ENCODE peak calls at places on chromosomes 13 and 19, in six cellular contexts. T is IMR-90, R is brain microvascular endothelial cell, M is astrocyte of the spinal cord, L is spleen, P is AG09309. F is an unnamed sample.

GRCh38 chr13:20230913-20231838 is 943 bp downstream of the GJB6 start:
- DNase-seq in M (no peak), L (no peak), R (no peak), P (no peak), T (no peak), F (no peak)

GRCh38 chr19:17948967-17949930 is 16.4 kb downstream of the CCDC124 start:
- DNase-seq in P (no peak), T (no peak), R (no peak), M (no peak), L (peak), F (no peak)

GRCh38 chr13:60627071-60627686 is 230.2 kb downstream of the TDRD3 start:
- DNase-seq in L (no peak), P (no peak), T (peak), M (peak), R (peak), F (peak)

GRCh38 chr19:3827306-3827705 is 41.1 kb upstream of the MATK start:
- DNase-seq in P (no peak), M (no peak), T (no peak), R (no peak), L (no peak), F (no peak)

GRCh38 chr19:29812080-29812880 is 489 bp downstream of the CCNE1 start:
- DNase-seq in R (no peak), M (no peak), P (no peak), T (no peak), L (peak), F (no peak)

GRCh38 chr13:110944121-110944967 is 29.5 kb upstream of the ANKRD10 start:
- DNase-seq in M (peak), L (no peak), T (peak), P (peak), R (peak), F (peak)

GRCh38 chr19:33622505-33622808 is 704 bp downstream of the CHST8 start:
- DNase-seq in T (no peak), R (no peak), M (no peak), L (no peak), P (no peak), F (no peak)

GRCh38 chr19:50969413-50969760 is at the start of gene KLK6:
- DNase-seq in P (no peak), M (no peak), L (no peak), R (no peak), T (no peak), F (peak)

GRCh38 chr19:17680235-17680722 is 7.9 kb downstream of the UNC13A start:
- DNase-seq in P (peak), L (peak), R (peak), M (peak), T (peak), F (no peak)

GRCh38 chr13:33722216-33722900 is 95.6 kb upstream of the RFC3 start:
- DNase-seq in P (no peak), L (no peak), T (peak), R (no peak), M (peak), F (no peak)

GRCh38 chr13:27264181-27264580 is 6.4 kb upstream of the RASL11A start:
- DNase-seq in R (peak), P (no peak), T (peak), M (peak), L (no peak), F (no peak)

GRCh38 chr19:51570962-51571575 is at the start of gene ZNF175:
- DNase-seq in P (peak), R (peak), L (peak), M (peak), T (peak), F (peak)

GRCh38 chr13:20359335-20359734 is 127.2 kb upstream of the GJB6 start:
- DNase-seq in R (peak), P (peak), M (peak), L (no peak), T (peak), F (peak)

GRCh38 chr19:47581605-47582319 is 8.8 kb upstream of the ZNF541 start:
- DNase-seq in P (no peak), T (no peak), R (no peak), M (no peak), L (no peak), F (no peak)

GRCh38 chr13:30576528-30576927 is 41.2 kb upstream of the USPL1 start:
- DNase-seq in P (no peak), R (peak), L (no peak), M (peak), T (peak), F (peak)

GRCh38 chr13:36819064-36819810 is at the start of gene RFXAP:
- DNase-seq in P (peak), R (peak), T (peak), L (peak), M (peak), F (peak)
- TF ChIP-seq CTCF in P (no peak), R (no peak), T (no peak), L (peak), M (no peak), F (no peak)

DNA sequence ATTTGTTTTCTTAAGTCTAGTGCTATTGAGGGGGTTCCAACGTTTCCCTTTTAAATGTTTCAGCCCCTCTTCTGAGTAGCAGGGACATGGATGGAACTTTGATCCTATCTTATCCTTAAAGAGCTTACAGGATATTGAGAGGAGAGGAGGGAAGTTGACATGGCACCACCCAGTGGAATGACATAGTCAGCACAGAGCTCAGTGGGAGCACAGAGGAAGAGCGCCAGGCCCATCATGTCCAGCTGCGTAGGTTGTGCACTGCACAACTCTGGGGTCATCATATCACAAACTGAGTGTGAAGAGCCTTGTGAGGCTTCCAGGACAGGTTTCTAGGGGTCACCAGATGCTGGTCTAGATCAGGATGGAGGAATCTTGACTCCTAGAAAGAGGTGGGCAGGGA is 4.6 kb upstream of the CDC42EP5 start:
- DNase-seq in P (no peak), L (no peak), M (no peak), T (no peak), R (no peak), F (no peak)
- TF ChIP-seq CTCF in P (no peak), L (no peak), M (no peak), T (peak), R (peak), F (no peak)

GRCh38 chr19:55276720-55277430 is 3.0 kb downstream of the HSPBP1 start:
- DNase-seq in L (no peak), M (no peak), R (no peak), T (no peak), P (no peak), F (no peak)

GRCh38 chr19:55279376-55279772 is 536 bp downstream of the HSPBP1 start:
- DNase-seq in M (no peak), T (no peak), L (no peak), P (no peak), R (no peak), F (no peak)

GRCh38 chr19:55275851-55276719 is 3.8 kb downstream of the HSPBP1 start:
- DNase-seq in R (no peak), L (no peak), T (no peak), P (no peak), M (no peak), F (no peak)

GRCh38 chr19:55278391-55279135 is 1.3 kb downstream of the HSPBP1 start:
- DNase-seq in R (no peak), M (no peak), P (no peak), T (no peak), L (no peak), F (no peak)

DNA sequence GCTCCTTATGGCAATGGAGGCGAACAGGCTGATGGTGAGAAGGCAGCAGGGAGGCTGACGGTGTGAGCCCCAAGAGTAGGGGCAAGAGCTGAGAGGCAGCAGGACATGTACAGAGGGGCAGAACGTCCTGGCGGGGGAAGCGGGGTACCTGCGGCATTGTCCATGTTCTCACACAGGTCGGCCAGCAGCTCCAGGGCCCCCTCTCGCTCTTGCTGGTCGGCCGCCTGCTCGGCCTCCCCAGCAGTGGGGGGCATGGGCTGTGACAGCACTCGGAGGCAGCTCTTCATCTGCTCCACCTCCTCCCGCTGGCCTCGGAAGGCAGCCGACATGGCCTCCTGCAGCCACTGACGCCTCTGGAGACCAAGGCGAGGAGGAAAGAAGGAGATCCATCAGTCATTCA is 2.4 kb downstream of the HSPBP1 start:
- DNase-seq in P (no peak), T (no peak), R (no peak), M (no peak), L (no peak), F (no peak)
- TF ChIP-seq CTCF in P (no peak), T (no peak), R (no peak), M (no peak), L (no peak), F (no peak)

GRCh38 chr19:41530761-41531301 is 45.1 kb upstream of the CEACAM21 start:
- DNase-seq in L (no peak), P (no peak), T (no peak), R (no peak), M (no peak), F (no peak)

GRCh38 chr19:41528106-41528505 is 47.9 kb upstream of the CEACAM21 start:
- DNase-seq in R (no peak), L (no peak), T (no peak), M (no peak), P (no peak), F (peak)

GRCh38 chr19:41530184-41530534 is 45.8 kb upstream of the CEACAM21 start:
- DNase-seq in M (no peak), P (no peak), L (no peak), R (no peak), T (no peak), F (no peak)

GRCh38 chr19:41531438-41532311 is 44.3 kb upstream of the CEACAM21 start:
- DNase-seq in L (peak), P (no peak), R (peak), T (peak), M (peak), F (peak)

GRCh38 chr19:41529484-41530183 is 46.3 kb upstream of the CEACAM21 start:
- DNase-seq in L (no peak), R (no peak), M (no peak), P (no peak), T (no peak), F (no peak)
- TF ChIP-seq CTCF in L (no peak), R (no peak), M (no peak), P (no peak), T (no peak), F (no peak)

GRCh38 chr19:39512964-39513363 is 2.0 kb upstream of the SELENOV start:
- DNase-seq in M (no peak), R (no peak), T (no peak), P (no peak), L (no peak), F (no peak)

GRCh38 chr19:39516270-39516669 is 1.3 kb downstream of the SELENOV start:
- DNase-seq in P (no peak), T (no peak), R (no peak), L (peak), M (no peak), F (no peak)

GRCh38 chr19:39515551-39516191 is 732 bp downstream of the SELENOV start:
- DNase-seq in P (no peak), L (no peak), T (no peak), M (no peak), R (no peak), F (no peak)

GRCh38 chr19:39517432-39517831 is 2.5 kb downstream of the SELENOV start:
- DNase-seq in P (no peak), L (peak), R (no peak), M (no peak), T (no peak), F (no peak)

GRCh38 chr19:39514840-39515550 is at the start of gene SELENOV:
- DNase-seq in R (no peak), L (peak), P (no peak), M (no peak), T (no peak), F (no peak)
- TF ChIP-seq CTCF in R (no peak), L (no peak), P (no peak), M (no peak), T (no peak), F (no peak)

DNA sequence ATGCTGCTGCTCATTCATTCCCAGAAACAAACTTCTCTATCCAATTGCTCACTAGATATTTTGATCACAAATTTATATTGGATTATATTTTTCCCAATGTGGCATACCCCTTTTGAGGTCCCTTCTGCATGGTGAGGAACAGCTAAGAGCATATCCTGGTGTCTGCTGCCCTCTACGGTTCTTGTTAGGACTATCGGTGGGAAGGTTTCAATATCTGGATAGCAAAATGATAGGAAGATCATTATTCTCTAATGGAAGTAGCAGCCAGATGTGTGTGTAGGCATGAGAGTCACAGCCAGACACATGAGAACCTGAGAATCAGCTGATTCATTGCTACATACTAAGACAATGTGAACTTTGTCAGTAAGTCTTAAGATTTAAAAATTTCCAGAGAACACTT is 1422.4 kb upstream of the MIR17HG start:
- DNase-seq in R (no peak), L (no peak), M (peak), T (peak), P (no peak), F (peak)
- TF ChIP-seq CTCF in R (peak), L (no peak), M (peak), T (no peak), P (no peak), F (peak)

DNA sequence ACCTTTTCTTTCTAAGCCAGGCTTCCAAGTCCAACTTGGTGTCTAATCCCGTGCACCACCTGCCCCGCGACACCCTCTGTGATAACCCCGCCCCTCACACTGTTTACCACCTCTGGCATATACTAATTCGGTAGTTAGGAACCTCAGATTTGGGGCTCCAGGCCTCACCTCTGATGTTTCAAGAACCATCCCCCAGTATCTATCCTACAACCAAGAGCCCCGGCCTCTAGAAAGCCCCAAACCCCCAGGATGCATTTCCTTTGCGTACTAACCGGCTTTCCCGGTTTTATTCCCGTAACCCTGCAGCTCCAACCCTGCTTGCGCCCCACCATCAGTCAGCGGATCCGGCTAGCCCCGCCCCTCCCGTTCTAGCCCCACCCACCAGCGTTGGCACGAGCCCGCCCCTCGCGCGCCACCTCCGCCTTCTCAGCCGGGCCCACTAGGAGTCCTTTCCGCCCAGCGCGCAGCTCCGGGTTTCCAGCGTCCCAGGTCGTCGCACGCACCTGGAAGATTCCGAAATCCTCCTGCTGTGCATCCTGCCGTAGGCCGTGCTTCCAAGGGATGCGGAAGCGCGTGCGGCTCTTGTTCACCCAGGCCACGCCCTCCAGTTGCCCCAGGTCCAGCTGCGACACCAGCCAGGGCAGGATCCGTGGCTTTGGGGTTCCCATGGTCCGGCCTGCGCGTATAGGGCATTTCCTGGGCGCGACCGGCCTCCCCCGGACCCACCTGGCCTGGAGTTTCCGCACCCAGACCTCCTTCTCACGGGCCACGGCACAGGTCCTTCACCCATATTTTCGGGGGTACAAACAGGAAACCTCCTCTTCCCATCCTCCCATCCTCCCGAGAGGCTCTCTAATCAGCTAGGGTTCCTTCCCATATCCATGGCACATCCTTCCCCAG is 1.2 kb downstream of the IRF3 start:
- DNase-seq in M (peak), T (peak), L (peak), R (peak), P (no peak), F (peak)
- TF ChIP-seq CTCF in M (peak), T (no peak), L (peak), R (peak), P (peak), F (no peak)

GRCh38 chr13:50801087-50801931 is 42.2 kb downstream of the DLEU7 start:
- DNase-seq in P (peak), M (peak), R (peak), L (no peak), T (peak), F (peak)

GRCh38 chr13:50810998-50811397 is 32.5 kb downstream of the DLEU7 start:
- DNase-seq in M (no peak), L (no peak), P (no peak), T (no peak), R (no peak), F (no peak)

GRCh38 chr13:50809133-50810090 is 34.1 kb downstream of the DLEU7 start:
- DNase-seq in T (no peak), L (no peak), R (no peak), P (peak), M (no peak), F (no peak)

GRCh38 chr13:50810468-50810867 is 33.0 kb downstream of the DLEU7 start:
- DNase-seq in M (no peak), P (no peak), L (no peak), T (no peak), R (no peak), F (no peak)

DNA sequence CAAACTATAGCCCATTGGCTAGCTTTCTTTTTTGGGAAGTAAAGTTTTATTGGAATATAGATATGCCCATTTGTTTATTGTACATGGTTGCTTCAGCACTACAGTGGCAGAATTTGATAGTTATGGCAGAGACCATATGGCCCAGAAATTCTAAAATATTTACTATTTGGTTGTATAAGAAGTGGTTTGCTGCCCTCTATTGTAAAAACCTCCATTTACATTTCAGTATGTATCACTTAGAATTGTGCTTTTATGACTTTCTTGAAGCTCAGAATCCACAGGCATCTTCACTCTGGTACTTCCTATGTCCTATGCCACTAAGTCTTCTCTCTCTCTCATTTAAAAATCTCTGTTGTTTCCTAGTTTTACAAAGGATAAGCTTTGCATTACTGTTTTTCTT is 37.7 kb downstream of the DLEU7 start:
- DNase-seq in R (no peak), T (peak), L (no peak), M (peak), P (no peak), F (peak)
- TF ChIP-seq CTCF in R (no peak), T (peak), L (no peak), M (no peak), P (peak), F (peak)